ENCODE peak calls at places on chromosomes 11 and 22, in four cellular contexts. V, P, R and D are unnamed samples.
A peak's percentile ranks its signal among the peaks of the same experiment; 100 is the strongest.

GRCh38 chr11:29282088-29282487 is 734.7 kb downstream of the KCNA4 start:
- DNase-seq in V (no peak), R (no peak), P (no peak), D (peak; percentile 69)

GRCh38 chr11:65501530-65502273 is 2.9 kb downstream of the MALAT1 start:
- DNase-seq in R (no peak), V (no peak), P (no peak), D (no peak)

GRCh38 chr22:38049812-38050619 is 7.2 kb upstream of the PICK1 start:
- DNase-seq in R (no peak), V (no peak), P (no peak), D (no peak)

GRCh38 chr11:100328626-100329340 is 358.3 kb upstream of the ARHGAP42 start:
- DNase-seq in R (no peak), P (no peak), V (no peak), D (no peak)

GRCh38 chr11:109960831-109961230 is 132.4 kb upstream of the ZC3H12C start:
- DNase-seq in P (no peak), V (no peak), R (no peak), D (no peak)

GRCh38 chr11:118735203-118735602 is 55.8 kb upstream of the TREH start:
- DNase-seq in R (no peak), P (no peak), V (no peak), D (no peak)

GRCh38 chr22:34113381-34113780 is 193.1 kb upstream of the LARGE1 start:
- DNase-seq in R (no peak), V (no peak), P (no peak), D (no peak)

GRCh38 chr11:57500926-57501325 is 14.6 kb downstream of the SLC43A1 start:
- DNase-seq in P (no peak), V (no peak), R (no peak), D (no peak)

GRCh38 chr11:35623708-35624168 is 5.5 kb downstream of the FJX1 start:
- DNase-seq in P (no peak), V (no peak), R (no peak), D (no peak)

GRCh38 chr11:71156301-71156700 is 96.1 kb downstream of the SHANK2 start:
- DNase-seq in P (no peak), V (no peak), R (no peak), D (no peak)

GRCh38 chr22:17922925-17923898 is 101.1 kb downstream of the MICAL3 start:
- DNase-seq in P (no peak), V (no peak), R (no peak), D (no peak)

GRCh38 chr11:128365044-128365443 is 222.3 kb downstream of the ETS1 start:
- DNase-seq in R (no peak), V (no peak), P (no peak), D (peak; percentile 12)

GRCh38 chr11:45324459-45324858 is 38.3 kb upstream of the SYT13 start:
- DNase-seq in R (no peak), P (no peak), V (no peak), D (no peak)

GRCh38 chr11:73439002-73439843 is 63.0 kb downstream of the RELT start:
- DNase-seq in P (no peak), R (peak; percentile 61), V (no peak), D (peak; percentile 45)

GRCh38 chr22:23509571-23510302 is 70.4 kb downstream of the IGLL1 start:
- DNase-seq in V (no peak), P (no peak), R (no peak), D (no peak)

GRCh38 chr11:71443736-71444410 is 4.3 kb downstream of the DHCR7 start:
- DNase-seq in P (no peak), R (no peak), V (no peak), D (no peak)

GRCh38 chr11:126585388-126586302 is 230.2 kb downstream of the ST3GAL4 start:
- DNase-seq in V (no peak), R (peak; percentile 75), P (no peak), D (no peak)

GRCh38 chr11:95443386-95443785 is 212.4 kb upstream of the SESN3 start:
- DNase-seq in R (no peak), V (peak; percentile 21), P (peak; percentile 48), D (peak; percentile 5)

GRCh38 chr11:133929401-133930052 is 27.2 kb downstream of the IGSF9B start:
- DNase-seq in R (peak; percentile 80), V (no peak), P (no peak), D (no peak)

GRCh38 chr11:76773921-76774361 is 9.2 kb upstream of the TSKU start:
- DNase-seq in R (no peak), P (no peak), V (no peak), D (no peak)

GRCh38 chr11:76156971-76157427 is 49.3 kb downstream of the WNT11 start:
- DNase-seq in V (no peak), R (peak; percentile 83), P (no peak), D (no peak)

GRCh38 chr11:44797886-44798683 is 71.3 kb downstream of the TSPAN18 start:
- DNase-seq in P (no peak), R (no peak), V (no peak), D (no peak)

GRCh38 chr11:70661763-70662501 is 263.6 kb downstream of the CTTN start:
- DNase-seq in R (peak; percentile 92), P (no peak), V (no peak), D (no peak)

GRCh38 chr11:106051103-106051502 is 26.0 kb downstream of the KBTBD3 start:
- DNase-seq in P (no peak), V (no peak), R (no peak), D (no peak)

GRCh38 chr22:27420817-27421361 is 380.7 kb downstream of the MN1 start:
- DNase-seq in R (no peak), V (no peak), P (no peak), D (no peak)

GRCh38 chr11:118768715-118769114 is 22.2 kb downstream of the DDX6 start:
- DNase-seq in R (no peak), P (no peak), V (no peak), D (peak; percentile 12)

GRCh38 chr22:20384171-20384570 is 9.8 kb upstream of the ZNF74 start:
- DNase-seq in V (no peak), P (no peak), R (no peak), D (no peak)

GRCh38 chr11:57082125-57082524 is 93.4 kb downstream of the OR5AK2 start:
- DNase-seq in R (no peak), P (no peak), V (no peak), D (no peak)

GRCh38 chr11:111977141-111978027 is 40.2 kb downstream of the DIXDC1 start:
- DNase-seq in V (no peak), R (peak; percentile 90), P (no peak), D (no peak)

GRCh38 chr11:68009391-68010000 is 631 bp upstream of the ALDH3B1 start:
- DNase-seq in R (no peak), P (no peak), V (peak; percentile 37), D (no peak)

GRCh38 chr11:126485021-126485781 is 129.7 kb downstream of the ST3GAL4 start:
- DNase-seq in V (no peak), P (no peak), R (no peak), D (no peak)

DNA sequence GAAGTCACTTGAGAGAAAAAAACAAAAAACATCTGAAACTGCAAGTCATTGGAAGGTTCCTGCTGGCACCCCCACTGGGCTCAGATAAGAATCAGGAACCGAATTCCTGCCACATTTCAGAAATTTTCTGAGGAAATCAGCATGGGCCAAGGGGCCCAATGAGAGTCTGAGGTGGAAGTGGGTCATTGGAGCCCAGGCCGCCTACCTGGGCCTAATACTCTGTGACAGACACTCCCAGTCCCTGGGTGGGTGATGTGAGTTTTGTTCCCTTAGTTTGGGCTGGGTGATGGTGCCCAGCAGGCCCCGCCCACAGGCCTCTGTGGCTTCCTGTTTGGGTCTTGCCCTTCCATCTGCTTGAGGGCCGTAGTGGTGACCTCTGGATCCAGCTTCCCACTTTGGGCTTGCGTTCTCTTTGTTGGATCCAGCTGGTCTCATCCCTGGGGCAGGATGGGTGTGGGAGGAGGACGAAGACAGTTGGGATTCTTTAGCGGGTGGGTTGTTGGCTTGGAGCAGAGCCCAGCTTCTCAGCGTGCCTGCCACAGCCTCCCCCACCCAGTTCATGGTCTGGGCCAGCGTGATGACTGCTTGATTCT is 40.7 kb downstream of the PARVA start:
- DNase-seq in P (no peak), V (peak; percentile 19), R (no peak), D (no peak)
- TF ChIP-seq NFIC in P (no peak), V (no peak), R (no peak), D (no peak)

DNA sequence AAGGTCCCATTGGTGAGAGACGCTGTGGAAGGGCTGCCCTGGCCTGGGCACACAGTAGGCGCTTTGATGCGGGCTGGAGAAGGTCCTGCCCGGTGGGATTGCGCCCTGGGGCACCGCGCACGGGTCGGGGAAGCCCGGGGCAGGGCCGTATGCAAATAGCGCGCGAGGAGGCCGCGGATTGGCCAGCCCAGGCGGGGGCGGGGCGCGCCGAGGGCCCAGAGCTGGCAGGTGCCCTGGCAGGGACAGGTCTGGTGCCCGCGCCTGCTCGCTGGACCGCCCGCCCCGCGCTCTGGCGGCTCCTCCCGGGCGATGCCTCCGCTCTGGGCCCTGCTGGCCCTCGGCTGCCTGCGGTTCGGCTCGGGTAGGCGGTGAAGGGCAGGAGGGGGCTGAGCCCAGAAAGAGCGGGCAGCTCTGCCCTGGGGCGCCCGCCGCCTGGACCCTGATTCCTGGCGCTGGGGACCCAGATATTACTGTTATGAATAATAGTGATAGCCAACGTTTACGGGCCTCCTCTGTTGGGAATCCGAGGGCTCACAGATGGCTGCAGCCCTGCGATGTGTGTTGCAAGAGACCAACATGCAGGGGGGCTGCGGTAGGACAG is at the start of gene UPK3A:
- DNase-seq in R (peak; percentile 77), P (no peak), V (no peak), D (no peak)
- TF ChIP-seq NFIC in R (no peak), P (no peak), V (no peak), D (no peak)

GRCh38 chr11:123694551-123694950 is 40.1 kb upstream of the SCN3B start:
- DNase-seq in R (no peak), P (no peak), V (no peak), D (no peak)

GRCh38 chr11:123684601-123685000 is 30.2 kb upstream of the SCN3B start:
- DNase-seq in R (no peak), P (no peak), V (no peak), D (no peak)

GRCh38 chr11:123696183-123696582 is 41.8 kb upstream of the SCN3B start:
- DNase-seq in P (no peak), R (no peak), V (no peak), D (no peak)

DNA sequence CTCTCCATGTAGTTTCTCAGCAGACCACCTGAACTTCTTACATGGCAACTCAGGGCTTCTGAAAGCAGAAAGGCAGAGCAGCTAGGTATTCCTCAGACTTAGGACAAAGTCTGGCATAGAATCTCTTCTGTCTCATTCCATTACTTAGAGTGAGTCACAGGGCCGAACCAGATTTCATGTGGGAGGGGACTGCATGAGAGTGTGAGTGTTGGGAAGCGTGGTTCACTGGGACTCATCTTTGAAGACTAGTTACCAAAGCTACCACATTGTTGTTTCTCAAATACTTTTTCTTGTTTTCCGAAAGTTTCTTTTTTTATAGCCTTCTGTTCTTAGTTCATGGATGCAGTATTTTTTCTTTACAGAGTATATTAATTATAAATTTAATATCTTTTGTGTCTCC is 36.1 kb upstream of the SCN3B start:
- DNase-seq in R (no peak), P (no peak), V (no peak), D (no peak)
- TF ChIP-seq NFIC in R (no peak), P (no peak), V (no peak), D (no peak)

DNA sequence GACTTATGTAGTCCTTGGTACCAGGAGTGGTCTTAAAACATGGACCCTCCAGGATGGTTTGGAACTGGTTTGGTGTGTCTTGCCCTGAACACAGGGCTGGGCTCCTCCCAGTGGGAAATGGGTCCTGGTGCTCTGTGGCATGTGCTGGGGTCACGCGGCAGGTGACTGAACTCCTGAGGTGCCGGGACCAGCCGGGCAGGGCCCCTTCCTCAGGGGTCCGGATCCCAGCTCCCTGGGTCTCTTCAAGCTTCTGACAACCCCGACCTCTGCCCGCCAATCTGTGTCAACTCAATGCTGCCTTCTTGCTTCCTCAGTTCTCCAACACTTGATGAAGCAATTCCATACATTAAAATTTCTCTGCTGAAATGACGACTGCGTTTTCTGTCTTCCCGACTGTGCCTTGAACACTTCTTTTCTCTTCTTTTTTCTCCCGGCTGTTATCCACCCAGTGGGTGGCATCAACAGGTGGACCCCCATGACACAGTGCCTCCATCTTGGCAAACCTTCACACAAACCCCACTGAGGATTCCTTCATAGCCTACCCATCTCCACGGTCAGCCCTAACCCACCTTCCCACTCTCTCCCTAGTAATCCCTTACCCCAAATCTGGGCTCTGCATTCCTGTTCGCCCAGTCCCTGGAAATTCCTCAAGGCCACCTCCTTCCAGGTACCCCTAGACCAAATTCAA is 4.4 kb downstream of the IFT27 start:
- DNase-seq in R (no peak), P (no peak), V (no peak), D (no peak)
- TF ChIP-seq NFIC in R (no peak), P (no peak), V (no peak), D (no peak)